ENCODE peak calls at places on chromosome 9, in six cellular contexts. B is GM12878, E is NB4, I is K562, C is HepG2, M is endothelial cell of umbilical vein. P is an unnamed sample.

GRCh38 chr9:99859395-99859980 is 37.8 kb downstream of the NR4A3 start:
- DNase-seq in B (no peak), E (no peak), I (no peak), C (no peak), M (no peak), P (no peak)

GRCh38 chr9:13427587-13427986 is 148.1 kb upstream of the MPDZ start:
- DNase-seq in B (no peak), E (peak), I (peak), C (peak), M (peak), P (peak)

GRCh38 chr9:4061717-4062116 is 238.2 kb downstream of the GLIS3 start:
- DNase-seq in B (no peak), E (peak), I (no peak), C (no peak), M (no peak), P (no peak)

GRCh38 chr9:127455299-127455992 is 4.1 kb downstream of the LRSAM1 start:
- DNase-seq in B (no peak), E (peak), I (peak), C (no peak), M (peak), P (peak)

GRCh38 chr9:5388026-5388806 is 48.5 kb upstream of the RLN1 start:
- DNase-seq in B (no peak), E (peak), I (no peak), C (no peak), M (no peak), P (no peak)

GRCh38 chr9:118529210-118529609 is 825.0 kb downstream of the TLR4 start:
- DNase-seq in B (no peak), E (no peak), I (no peak), C (no peak), M (peak), P (no peak)

GRCh38 chr9:2215941-2216441 is 200.8 kb downstream of the SMARCA2 start:
- DNase-seq in B (no peak), E (no peak), I (no peak), C (no peak), M (no peak), P (no peak)

GRCh38 chr9:110031511-110032173 is 176.3 kb downstream of the C9orf152 start:
- DNase-seq in B (no peak), E (no peak), I (no peak), C (no peak), M (peak), P (peak)

GRCh38 chr9:133477992-133478850 is 678 bp downstream of the SLC2A6 start:
- DNase-seq in B (no peak), E (peak), I (no peak), C (peak), M (peak), P (no peak)

GRCh38 chr9:133115604-133116345 is 5.3 kb downstream of the RALGDS start:
- DNase-seq in B (peak), E (no peak), I (peak), C (no peak), M (no peak), P (no peak)

GRCh38 chr9:114190563-114190905 is 35.2 kb downstream of the COL27A1 start:
- DNase-seq in B (no peak), E (no peak), I (no peak), C (no peak), M (no peak), P (no peak)

GRCh38 chr9:38000332-38000731 is 68.7 kb downstream of the SHB start:
- DNase-seq in B (no peak), E (no peak), I (no peak), C (no peak), M (no peak), P (no peak)

GRCh38 chr9:18424132-18424531 is 49.8 kb upstream of the ADAMTSL1 start:
- DNase-seq in B (no peak), E (peak), I (no peak), C (no peak), M (no peak), P (no peak)

GRCh38 chr9:18421391-18421790 is 52.6 kb upstream of the ADAMTSL1 start:
- DNase-seq in B (no peak), E (no peak), I (no peak), C (no peak), M (no peak), P (no peak)

GRCh38 chr9:18427691-18428090 is 46.3 kb upstream of the ADAMTSL1 start:
- DNase-seq in B (no peak), E (no peak), I (no peak), C (no peak), M (peak), P (no peak)

DNA sequence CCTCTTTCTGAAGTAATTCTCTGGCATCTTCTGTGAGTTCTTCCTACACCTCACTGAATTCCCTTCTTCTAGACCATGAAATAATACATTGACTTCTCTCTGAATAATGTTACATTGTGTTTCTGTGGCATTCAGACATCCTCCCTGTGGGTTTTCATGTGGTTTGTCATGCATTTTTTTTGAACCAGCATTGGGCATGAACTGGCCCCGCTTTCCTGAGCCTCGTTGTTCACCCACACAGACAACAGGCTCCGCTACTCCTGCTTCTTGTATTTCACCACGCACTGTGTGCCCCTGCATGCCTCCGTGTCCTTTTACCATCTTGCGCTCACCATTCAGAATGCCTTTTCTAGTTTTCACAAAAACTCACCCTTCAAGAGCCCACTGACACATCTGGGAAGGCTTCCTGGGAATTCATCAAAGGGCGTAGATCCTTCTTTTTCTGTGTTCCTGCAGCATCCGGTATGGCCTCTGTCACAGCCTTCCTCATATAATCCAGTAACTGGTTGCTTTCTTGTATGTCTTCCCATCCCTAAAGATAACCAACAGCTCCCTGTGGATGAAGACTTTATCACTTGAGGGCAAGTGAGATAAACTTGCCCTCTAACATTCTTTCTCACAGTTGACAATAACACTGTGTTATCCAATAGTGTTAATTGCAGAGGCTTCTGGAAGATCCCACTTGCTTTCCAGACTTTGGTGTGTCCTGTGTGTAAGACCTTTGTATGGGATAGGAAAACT is 51.5 kb upstream of the ADAMTSL1 start:
- DNase-seq in B (no peak), E (no peak), I (no peak), C (no peak), M (no peak), P (no peak)
- TF ChIP-seq MYC in B (no peak), E (no peak), I (no peak), C (no peak), M (no peak), P (no peak)

DNA sequence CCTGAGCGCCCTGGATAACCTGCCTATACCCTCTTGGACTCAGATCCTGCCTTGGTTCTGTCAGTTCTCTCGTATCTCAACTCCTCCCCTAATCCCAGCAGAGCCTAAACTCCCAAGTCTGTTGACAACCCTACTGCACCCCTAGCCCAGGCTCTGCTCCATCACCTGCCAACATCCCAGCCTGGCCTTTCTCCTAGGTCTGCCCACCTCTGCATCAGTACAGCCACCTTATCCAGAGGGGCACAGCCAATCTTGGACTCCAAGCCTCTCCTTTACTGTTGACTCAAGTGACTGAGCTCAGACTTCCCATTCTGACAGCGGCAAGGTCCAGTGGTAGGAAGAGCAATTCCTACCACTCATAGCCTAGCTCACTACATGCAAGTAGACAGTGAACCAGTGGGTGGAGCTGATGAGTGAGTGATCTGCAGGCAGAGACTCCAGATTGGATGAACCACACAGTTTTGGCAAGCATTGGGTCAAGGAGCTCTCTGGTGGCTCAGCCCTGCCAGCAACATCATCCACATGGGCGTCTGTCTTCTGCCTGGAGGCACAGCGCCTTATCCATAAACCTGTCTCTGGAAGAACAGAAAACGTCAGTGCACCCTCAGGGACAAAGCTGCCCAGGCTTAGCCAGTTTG is 26.5 kb downstream of the TRMO start:
- DNase-seq in B (no peak), E (peak), I (peak), C (peak), M (no peak), P (peak)
- TF ChIP-seq CTCF in B (peak), E (peak), I (peak), C (peak), M (no peak), P (no peak)

GRCh38 chr9:19161257-19162025 is 34.1 kb upstream of the PLIN2 start:
- DNase-seq in B (peak), E (peak), I (peak), C (peak), M (peak), P (peak)

GRCh38 chr9:19162026-19162366 is 34.7 kb upstream of the PLIN2 start:
- DNase-seq in B (no peak), E (no peak), I (no peak), C (no peak), M (no peak), P (no peak)

GRCh38 chr9:19160085-19160484 is 32.8 kb upstream of the PLIN2 start:
- DNase-seq in B (no peak), E (peak), I (peak), C (no peak), M (no peak), P (no peak)

GRCh38 chr9:19162956-19163355 is 35.7 kb upstream of the PLIN2 start:
- DNase-seq in B (no peak), E (peak), I (no peak), C (no peak), M (no peak), P (peak)
- TF ChIP-seq MYC in B (no peak), E (no peak), I (no peak), C (no peak), M (no peak), P (no peak)

GRCh38 chr9:136264046-136264802 is 18.6 kb upstream of the QSOX2 start:
- DNase-seq in B (no peak), E (no peak), I (peak), C (no peak), M (no peak), P (no peak)
- TF ChIP-seq CTCF in B (no peak), E (no peak), I (peak), C (peak), M (no peak), P (no peak)

DNA sequence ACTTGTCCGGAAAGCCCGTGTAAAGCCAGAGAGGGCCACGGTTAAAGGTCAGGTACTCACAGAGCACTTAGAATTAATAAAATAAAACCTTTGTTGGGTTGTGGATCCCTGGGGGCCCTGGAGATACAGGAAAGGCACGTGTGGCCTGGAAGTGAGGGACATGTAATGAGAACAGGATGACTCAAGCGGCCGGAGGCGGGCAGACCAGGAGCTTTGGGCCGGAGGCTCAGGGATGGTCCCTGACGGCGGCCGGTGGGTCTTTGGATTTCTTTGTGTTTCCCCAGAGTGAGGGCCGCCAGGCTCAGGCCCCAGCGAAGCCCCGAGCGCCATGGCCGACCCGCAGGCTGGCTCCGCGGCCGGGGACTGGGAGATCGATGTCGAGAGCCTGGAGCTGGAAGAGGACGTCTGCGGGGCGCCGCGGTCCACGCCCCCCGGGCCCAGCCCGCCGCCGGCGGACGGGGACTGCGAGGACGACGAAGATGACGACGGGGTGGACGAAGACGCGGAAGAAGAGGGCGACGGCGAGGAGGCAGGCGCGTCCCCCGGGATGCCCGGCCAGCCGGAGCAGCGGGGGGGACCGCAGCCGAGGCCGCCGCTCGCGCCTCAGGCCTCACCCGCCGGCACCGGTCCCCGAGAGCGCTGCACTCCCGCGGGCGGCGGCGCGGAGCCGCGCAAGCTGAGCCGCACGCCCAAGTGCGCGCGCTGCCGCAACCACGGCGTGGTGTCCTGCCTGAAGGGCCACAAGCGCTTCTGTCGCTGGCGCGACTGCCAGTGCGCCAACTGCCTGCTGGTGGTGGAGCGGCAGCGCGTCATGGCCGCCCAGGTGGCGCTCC is 1.3 kb downstream of the DMRT2 start:
- DNase-seq in B (no peak), E (no peak), I (no peak), C (no peak), M (no peak), P (peak)
- TF ChIP-seq MYC in B (no peak), E (no peak), I (no peak), C (no peak), M (no peak), P (no peak)

GRCh38 chr9:6911901-6912650 is 154.3 kb downstream of the KDM4C start:
- DNase-seq in B (no peak), E (no peak), I (no peak), C (no peak), M (no peak), P (no peak)

GRCh38 chr9:6909186-6909585 is 151.4 kb downstream of the KDM4C start:
- DNase-seq in B (no peak), E (no peak), I (no peak), C (no peak), M (no peak), P (no peak)

GRCh38 chr9:6910497-6910896 is 152.7 kb downstream of the KDM4C start:
- DNase-seq in B (no peak), E (no peak), I (no peak), C (no peak), M (no peak), P (no peak)

GRCh38 chr9:6907772-6908381 is 150.1 kb downstream of the KDM4C start:
- DNase-seq in B (no peak), E (peak), I (peak), C (peak), M (peak), P (peak)

GRCh38 chr9:6910032-6910431 is 152.3 kb downstream of the KDM4C start:
- DNase-seq in B (no peak), E (peak), I (peak), C (no peak), M (peak), P (peak)
- TF ChIP-seq CTCF in B (peak), E (peak), I (peak), C (peak), M (no peak), P (peak)

P was measured in A549.